ENCODE peak calls at places on chromosomes 4 and X, in seven cellular contexts. M, A, X, L, U, W and Y are unnamed samples.

GRCh38 chrX:154750301-154751120 is at the start of gene GAB3:
- DNase-seq in U (peak), M (no peak), W (peak), X (peak), L (no peak), A (no peak), Y (peak)

GRCh38 chr4:87058272-87059073 is 123.7 kb downstream of the AFF1 start:
- DNase-seq in U (no peak), M (no peak), A (peak), X (peak), W (no peak), L (no peak), Y (no peak)

GRCh38 chr4:149031399-149031798 is 589.2 kb upstream of the NR3C2 start:
- DNase-seq in X (peak), L (no peak), W (no peak), M (no peak), A (no peak), U (no peak), Y (no peak)

GRCh38 chrX:50579955-50580354 is 109.3 kb upstream of the DGKK start:
- DNase-seq in U (peak), W (peak), L (no peak), A (peak), X (peak), M (peak), Y (no peak)

GRCh38 chr4:5973033-5973432 is 45.2 kb downstream of the C4orf50 start:
- DNase-seq in U (no peak), W (no peak), A (no peak), M (no peak), X (no peak), L (no peak), Y (no peak)

GRCh38 chr4:154471032-154471431 is 20.6 kb downstream of the DCHS2 start:
- DNase-seq in A (no peak), W (no peak), M (no peak), U (no peak), L (no peak), X (no peak), Y (no peak)

GRCh38 chrX:118862086-118862485 is 38.5 kb downstream of the ZCCHC12 start:
- DNase-seq in M (no peak), A (no peak), U (no peak), L (no peak), X (no peak), W (no peak), Y (no peak)

GRCh38 chr4:10403633-10404445 is 53.4 kb downstream of the ZNF518B start:
- DNase-seq in A (no peak), X (peak), W (peak), L (no peak), U (peak), M (peak), Y (no peak)